ENCODE peak calls at places on chromosomes 7 and 10, in six cellular contexts. G is AG04450, I is Calu3, S is glutamatergic neuron, T is right lobe of liver, Z is bronchial epithelial cell. J is an unnamed sample.

GRCh38 chr7:150368884-150369739 is 490 bp downstream of the REPIN1 start:
- DNase-seq in Z (no peak), T (peak; percentile 79), G (no peak), S (peak; percentile 91), I (peak; percentile 63), J (peak; percentile 81)

GRCh38 chr7:3641556-3641955 is 340.5 kb downstream of the SDK1 start:
- DNase-seq in T (no peak), I (no peak), S (no peak), Z (no peak), G (no peak), J (no peak)

GRCh38 chr7:130420943-130421578 is 19.8 kb downstream of the CEP41 start:
- DNase-seq in T (no peak), I (no peak), Z (peak; percentile 60), S (no peak), G (no peak), J (no peak)

GRCh38 chr7:37527109-37527508 is 78.4 kb upstream of the ELMO1 start:
- DNase-seq in Z (no peak), S (no peak), I (no peak), G (no peak), T (peak; percentile 59), J (no peak)

GRCh38 chr10:129521161-129522025 is 54.4 kb downstream of the MGMT start:
- DNase-seq in I (no peak), Z (no peak), T (peak; percentile 35), G (no peak), S (no peak), J (no peak)

GRCh38 chr10:131802991-131803390 is 97.8 kb upstream of the PPP2R2D start:
- DNase-seq in G (no peak), T (peak; percentile 7), S (no peak), Z (no peak), I (no peak), J (no peak)

GRCh38 chr7:142797799-142798377 is 27.1 kb downstream of the PRSS2 start:
- DNase-seq in I (no peak), G (no peak), T (no peak), S (no peak), Z (no peak), J (no peak)

GRCh38 chr10:4260483-4260882 is 475.5 kb upstream of the KLF6 start:
- DNase-seq in G (no peak), S (no peak), I (no peak), Z (peak; percentile 59), T (no peak), J (no peak)

GRCh38 chr7:157719008-157719682 is 382.3 kb downstream of the DNAJB6 start:
- DNase-seq in I (no peak), Z (no peak), T (no peak), S (no peak), G (no peak), J (no peak)

GRCh38 chr7:94374231-94374630 is 20.5 kb upstream of the COL1A2 start:
- DNase-seq in T (no peak), G (peak; percentile 87), Z (peak; percentile 21), S (peak; percentile 24), I (no peak), J (peak; percentile 23)

GRCh38 chr10:103832806-103833205 is 22.6 kb downstream of the SH3PXD2A start:
- DNase-seq in G (no peak), S (no peak), I (no peak), Z (no peak), T (no peak), J (no peak)

GRCh38 chr7:133053321-133053891 is 28.5 kb downstream of the CHCHD3 start:
- DNase-seq in S (no peak), G (peak; percentile 84), T (no peak), I (no peak), Z (peak; percentile 93), J (no peak)

GRCh38 chr10:78545756-78546155 is 512.1 kb downstream of the RPS24 start:
- DNase-seq in G (no peak), Z (no peak), S (no peak), T (no peak), I (no peak), J (no peak)

GRCh38 chr7:99132922-99133321 is 11.0 kb downstream of the SMURF1 start:
- DNase-seq in T (no peak), I (no peak), G (peak; percentile 58), Z (peak; percentile 77), S (no peak), J (no peak)

GRCh38 chr7:152051968-152052367 is 26.5 kb downstream of the GALNT11 start:
- DNase-seq in T (no peak), Z (no peak), G (no peak), S (no peak), I (no peak), J (no peak)

GRCh38 chr10:49071221-49071761 is 44.0 kb downstream of the VSTM4 start:
- DNase-seq in T (no peak), Z (peak; percentile 83), G (no peak), S (no peak), I (no peak), J (no peak)

GRCh38 chr10:69333205-69333604 is 54.9 kb downstream of the HK1 start:
- DNase-seq in T (no peak), Z (peak; percentile 74), G (no peak), S (no peak), I (peak; percentile 82), J (no peak)

GRCh38 chr10:117174439-117175214 is 22.7 kb upstream of the KCNK18 start:
- DNase-seq in S (peak; percentile 90), Z (peak; percentile 74), G (peak; percentile 32), T (peak; percentile 83), I (peak; percentile 83), J (peak; percentile 88)

GRCh38 chr10:43218206-43218950 is 48.5 kb downstream of the RASGEF1A start:
- DNase-seq in Z (no peak), I (no peak), T (no peak), G (no peak), S (peak; percentile 13), J (no peak)

GRCh38 chr7:67593807-67594206 is 597.2 kb downstream of the TYW1 start:
- DNase-seq in Z (no peak), I (no peak), S (no peak), T (no peak), G (no peak), J (peak; percentile 20)

GRCh38 chr10:13950543-13950939 is 363.8 kb downstream of the PRPF18 start:
- DNase-seq in G (no peak), I (no peak), Z (no peak), S (no peak), T (no peak), J (no peak)

GRCh38 chr7:151485006-151485732 is 34.5 kb downstream of the RHEB start:
- DNase-seq in I (peak; percentile 49), S (no peak), G (peak; percentile 36), T (no peak), Z (peak; percentile 81), J (no peak)

GRCh38 chr10:114754445-114755320 is 66.9 kb upstream of the FHIP2A start:
- DNase-seq in Z (peak; percentile 36), G (peak; percentile 27), T (no peak), S (no peak), I (no peak), J (no peak)

GRCh38 chr10:114749545-114749944 is 72.0 kb upstream of the FHIP2A start:
- DNase-seq in S (no peak), T (no peak), Z (no peak), I (no peak), G (no peak), J (no peak)

GRCh38 chr10:114755537-114755936 is 66.0 kb upstream of the FHIP2A start:
- DNase-seq in S (no peak), T (peak; percentile 61), Z (no peak), G (no peak), I (no peak), J (no peak)

GRCh38 chr10:114751856-114752255 is 69.7 kb upstream of the FHIP2A start:
- DNase-seq in I (no peak), Z (peak; percentile 88), G (no peak), T (no peak), S (no peak), J (no peak)

GRCh38 chr10:114753126-114753525 is 68.5 kb upstream of the FHIP2A start:
- DNase-seq in I (no peak), G (no peak), S (no peak), T (no peak), Z (no peak), J (no peak)
- TF ChIP-seq CTCF in I (no peak), G (peak; percentile 43), S (no peak), T (no peak), Z (no peak), J (no peak)

GRCh38 chr7:45151967-45152366 is 5.6 kb upstream of the RAMP3 start:
- DNase-seq in S (no peak), I (no peak), Z (no peak), G (no peak), T (no peak), J (no peak)

GRCh38 chr7:45148653-45148973 is 9.0 kb upstream of the RAMP3 start:
- DNase-seq in G (no peak), S (no peak), Z (no peak), I (no peak), T (no peak), J (no peak)

GRCh38 chr7:45151131-45151684 is 6.4 kb upstream of the RAMP3 start:
- DNase-seq in Z (no peak), S (no peak), T (no peak), G (no peak), I (no peak), J (no peak)

GRCh38 chr7:45149606-45150005 is 8.0 kb upstream of the RAMP3 start:
- DNase-seq in S (no peak), G (no peak), I (no peak), Z (no peak), T (no peak), J (no peak)

GRCh38 chr7:45150199-45150598 is 7.4 kb upstream of the RAMP3 start:
- DNase-seq in I (no peak), G (no peak), Z (no peak), T (no peak), S (no peak), J (no peak)
- TF ChIP-seq CTCF in I (no peak), G (no peak), Z (no peak), T (no peak), S (no peak), J (no peak)

DNA sequence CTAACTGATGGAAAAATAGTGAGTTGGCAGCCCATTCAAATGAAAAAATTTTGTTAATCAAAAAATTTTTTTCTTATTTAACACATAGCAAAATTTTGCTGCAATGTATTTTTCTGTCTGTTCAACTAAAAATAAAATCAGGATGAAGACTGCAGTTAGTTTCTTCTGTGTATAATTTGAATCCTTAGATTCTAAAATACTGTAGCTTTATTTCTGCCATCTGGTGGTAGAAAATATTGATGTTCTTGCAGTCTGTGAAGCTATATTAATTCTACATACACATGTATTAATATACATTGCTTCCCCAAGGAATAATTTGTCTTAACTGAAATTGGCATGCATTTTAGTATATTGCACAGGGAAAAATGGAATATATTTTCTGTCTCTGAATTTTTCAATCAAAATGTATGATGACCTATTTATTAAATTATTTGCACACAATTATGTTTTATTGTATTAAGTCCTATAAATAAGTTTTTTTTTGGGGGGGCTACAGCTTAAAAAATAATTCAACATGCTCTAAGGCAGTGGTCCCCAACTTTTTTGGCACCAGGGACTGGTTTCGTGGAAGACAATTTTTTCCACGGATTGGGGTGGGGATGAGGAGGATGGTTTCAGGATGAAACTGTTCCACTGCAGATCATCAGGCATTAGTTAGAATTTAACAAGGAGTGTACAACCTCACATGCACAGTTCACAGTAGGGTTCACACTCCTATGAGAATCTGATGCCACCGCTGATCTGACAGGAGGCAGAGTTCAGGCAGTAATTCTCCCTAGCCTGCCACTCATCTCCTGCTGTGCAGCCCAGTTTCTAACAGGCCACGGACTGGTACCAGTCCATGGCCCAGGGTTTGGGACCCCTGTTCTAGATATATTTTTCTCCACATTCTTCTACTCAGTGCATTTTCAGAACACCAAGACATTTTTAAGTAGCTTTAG is 119.4 kb downstream of the GNAT3 start:
- DNase-seq in I (no peak), G (no peak), Z (peak; percentile 56), S (no peak), T (peak; percentile 69), J (no peak)
- TF ChIP-seq CTCF in I (no peak), G (peak; percentile 57), Z (no peak), S (peak; percentile 45), T (peak; percentile 55), J (no peak)

GRCh38 chr7:55827577-55827976 is 35.0 kb downstream of the SEPTIN14 start:
- DNase-seq in G (no peak), I (no peak), Z (no peak), T (no peak), S (no peak), J (no peak)
- TF ChIP-seq CTCF in G (no peak), I (no peak), Z (no peak), T (no peak), S (no peak), J (no peak)